ENCODE peak calls at places on chromosomes 11 and 22, in seven cellular contexts. C, Z, A, T, P, S and G are unnamed samples.

GRCh38 chr11:1296287-1296686 is 13.1 kb downstream of the TOLLIP start:
- DNase-seq in C (no peak), Z (no peak), A (no peak), T (no peak), P (no peak), S (no peak), G (no peak)

GRCh38 chr11:26698224-26698623 is 23.6 kb downstream of the SLC5A12 start:
- DNase-seq in C (no peak), Z (peak; percentile 84), A (no peak), T (no peak), P (no peak), S (no peak), G (no peak)

GRCh38 chr11:133815636-133816035 is 29.7 kb downstream of the SPATA19 start:
- DNase-seq in C (no peak), Z (no peak), A (no peak), T (no peak), P (peak; percentile 51), S (no peak), G (no peak)

GRCh38 chr22:48536691-48537591 is 1290.7 kb downstream of the BRD1 start:
- DNase-seq in C (peak; percentile 9), Z (no peak), A (no peak), T (peak; percentile 12), P (no peak), S (no peak), G (no peak)

GRCh38 chr22:19961201-19961580 is 19.6 kb upstream of the TXNRD2 start:
- DNase-seq in C (no peak), Z (no peak), A (no peak), T (no peak), P (no peak), S (no peak), G (no peak)

GRCh38 chr11:122275513-122275912 is 159.5 kb upstream of the BLID start:
- DNase-seq in C (peak; percentile 58), Z (no peak), A (no peak), T (peak; percentile 57), P (no peak), S (no peak), G (no peak)

GRCh38 chr11:72244317-72245231 is 598 bp upstream of the PHOX2A start:
- DNase-seq in C (no peak), Z (no peak), A (no peak), T (no peak), P (peak; percentile 75), S (no peak), G (no peak)

GRCh38 chr22:44329179-44329796 is 16.5 kb upstream of the SHISAL1 start:
- DNase-seq in C (peak; percentile 40), Z (peak; percentile 33), A (peak; percentile 63), T (no peak), P (no peak), S (no peak), G (no peak)

GRCh38 chr22:32502346-32502745 is 27.7 kb downstream of the FBXO7 start:
- DNase-seq in C (no peak), Z (no peak), A (no peak), T (no peak), P (peak; percentile 30), S (no peak), G (no peak)

GRCh38 chr11:72582206-72583176 is 91.7 kb downstream of the PDE2A start:
- DNase-seq in C (no peak), Z (no peak), A (no peak), T (no peak), P (no peak), S (no peak), G (no peak)

GRCh38 chr11:94737171-94737611 is 31.0 kb upstream of the AMOTL1 start:
- DNase-seq in C (peak; percentile 44), Z (no peak), A (no peak), T (peak; percentile 63), P (peak; percentile 80), S (peak; percentile 49), G (no peak)

GRCh38 chr22:45009881-45010531 is at the start of gene PHF21B:
- DNase-seq in C (peak; percentile 38), Z (peak; percentile 15), A (no peak), T (no peak), P (peak; percentile 86), S (peak; percentile 71), G (no peak)

GRCh38 chr11:72081184-72081644 is 564 bp downstream of the LRRC51 start:
- DNase-seq in C (no peak), Z (peak; percentile 54), A (no peak), T (no peak), P (no peak), S (no peak), G (no peak)

GRCh38 chr11:124640660-124641059 is 18.0 kb downstream of the TBRG1 start:
- DNase-seq in C (no peak), Z (no peak), A (no peak), T (no peak), P (peak; percentile 77), S (no peak), G (no peak)

GRCh38 chr11:130472434-130472961 is 24.1 kb downstream of the ADAMTS15 start:
- DNase-seq in C (no peak), Z (no peak), A (no peak), T (no peak), P (no peak), S (no peak), G (no peak)

DNA sequence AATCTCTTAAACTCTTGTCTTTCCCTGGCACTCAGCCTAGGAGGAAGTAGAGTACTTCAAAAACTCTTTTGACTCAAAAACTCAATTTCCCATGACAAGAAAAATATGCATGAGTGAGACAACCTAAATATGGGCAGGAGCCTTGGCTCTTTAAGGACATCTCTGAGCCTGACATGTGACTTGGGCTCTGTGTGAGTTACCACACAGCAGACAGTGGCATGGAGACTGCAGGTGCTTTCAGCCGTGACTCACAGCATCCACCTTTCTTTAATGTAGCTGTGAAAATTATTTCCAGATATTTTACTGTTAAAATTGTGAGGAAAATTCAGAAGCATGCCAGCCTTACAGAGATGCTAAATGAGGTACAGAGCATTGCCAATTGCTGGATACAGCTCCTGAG is 97.6 kb upstream of the CCDC179 start:
- DNase-seq in C (no peak), Z (no peak), A (no peak), T (no peak), P (no peak), S (no peak), G (no peak)
- H3K4me3 ChIP-seq in C (no peak overlapping the region), Z (no peak overlapping the region), A (no peak overlapping the region), T (no peak overlapping the region), P (no peak overlapping the region), S (no peak overlapping the region), G (no peak overlapping the region)

DNA sequence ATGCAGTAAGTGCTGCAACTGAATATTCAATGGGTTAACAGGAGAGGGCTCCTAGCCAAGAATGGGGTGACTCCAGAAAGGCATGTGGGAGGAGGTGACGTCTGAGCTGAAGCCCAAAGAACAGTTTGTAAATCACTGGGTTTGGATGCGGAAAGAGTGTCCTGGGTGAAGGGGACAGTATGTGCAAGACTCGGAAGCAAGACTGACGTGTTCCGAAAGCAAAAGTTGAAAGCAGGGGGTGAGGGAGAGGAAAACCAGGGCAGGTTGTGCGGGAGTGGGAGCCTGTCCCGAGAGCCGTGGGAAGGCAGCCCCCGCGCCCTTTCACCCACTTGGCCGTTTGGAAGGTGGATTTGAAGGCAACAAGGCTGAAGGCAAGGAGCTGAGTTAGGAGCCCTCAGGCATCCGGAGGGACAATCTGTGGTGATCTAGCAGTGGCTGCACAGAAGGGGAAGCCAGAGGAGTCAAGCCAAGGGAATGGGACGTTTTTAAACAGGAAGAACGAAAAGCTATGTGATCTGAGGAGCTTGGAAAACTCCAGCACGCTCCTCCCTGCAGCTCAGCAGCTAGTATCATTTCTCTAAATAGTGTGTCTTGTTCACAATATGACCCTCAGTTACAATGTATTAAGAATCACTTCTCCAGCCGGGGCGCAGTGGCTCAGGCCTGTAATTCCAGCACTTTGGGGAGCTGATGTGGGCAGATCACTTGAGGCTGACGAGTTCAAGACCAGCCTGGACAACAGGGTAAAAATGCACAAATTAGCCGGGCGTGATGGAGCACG is 7.7 kb downstream of the SLC25A18 start:
- DNase-seq in C (peak; percentile 91), Z (peak; percentile 29), A (no peak), T (peak; percentile 76), P (peak; percentile 40), S (no peak), G (no peak)
- H3K4me3 ChIP-seq in C (peak overlapping the region; percentile 65), Z (no peak overlapping the region), A (no peak overlapping the region), T (peak overlapping the region; percentile 49), P (no peak overlapping the region), S (no peak overlapping the region), G (no peak overlapping the region)

DNA sequence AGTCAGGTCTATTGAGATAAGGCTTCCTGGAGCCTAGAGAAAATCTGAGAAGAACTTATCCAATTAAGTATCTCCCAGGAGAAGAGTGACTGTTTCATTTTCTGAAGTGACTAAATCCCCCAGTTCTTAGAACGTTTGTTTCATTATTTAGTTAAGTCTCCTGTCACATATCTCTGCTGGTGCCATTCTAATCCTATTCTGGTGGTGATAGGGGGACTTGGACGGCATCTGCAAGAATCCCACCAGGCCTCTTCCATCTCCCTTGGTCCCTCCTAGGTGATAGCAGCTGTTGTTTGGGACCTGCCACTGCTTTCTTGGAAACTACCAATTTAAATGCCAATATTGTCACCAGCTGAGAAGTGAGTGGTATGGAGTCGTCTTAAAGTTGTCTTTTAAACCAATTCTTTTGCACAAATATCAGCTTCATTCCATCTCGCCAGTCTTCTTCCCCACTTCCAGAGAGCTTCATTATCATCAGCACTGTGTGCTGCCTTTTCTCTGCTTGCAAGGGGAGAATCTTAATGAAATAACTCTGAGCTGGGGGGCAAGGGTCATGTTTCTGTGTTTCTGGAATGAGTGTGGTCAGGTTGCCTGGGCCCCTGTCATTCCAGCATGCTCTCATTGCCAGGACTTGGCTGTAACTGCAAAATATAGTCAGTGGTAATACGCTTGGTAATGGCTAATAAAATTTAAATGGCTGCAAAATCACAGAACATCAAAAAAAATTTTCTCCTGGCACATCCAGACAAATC is 104.8 kb downstream of the LDLRAD3 start:
- DNase-seq in C (no peak), Z (no peak), A (no peak), T (peak; percentile 45), P (peak; percentile 79), S (no peak), G (no peak)
- H3K4me3 ChIP-seq in C (no peak overlapping the region), Z (no peak overlapping the region), A (no peak overlapping the region), T (no peak overlapping the region), P (no peak overlapping the region), S (no peak overlapping the region), G (no peak overlapping the region)

DNA sequence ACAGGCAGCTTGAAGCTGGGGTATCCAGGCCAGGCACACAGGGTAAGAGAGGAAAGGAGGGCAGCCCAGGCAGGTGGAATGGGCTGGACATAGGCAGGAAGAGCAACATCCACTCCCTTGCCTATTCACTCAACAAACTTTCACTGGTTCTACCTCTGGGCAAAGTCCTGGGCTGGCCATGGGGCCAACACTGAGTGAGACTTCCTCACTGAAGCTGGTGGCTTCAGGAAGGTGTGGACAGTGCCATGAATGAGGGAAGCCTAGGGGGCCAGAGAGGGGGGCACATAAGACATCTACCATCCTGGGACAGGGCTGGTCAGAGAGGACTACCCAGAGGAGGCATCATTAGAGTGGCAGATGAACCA is 44.9 kb upstream of the TCF20 start:
- DNase-seq in C (no peak), Z (peak; percentile 68), A (no peak), T (no peak), P (no peak), S (no peak), G (no peak)
- H3K4me3 ChIP-seq in C (no peak overlapping the region), Z (no peak overlapping the region), A (no peak overlapping the region), T (no peak overlapping the region), P (no peak overlapping the region), S (no peak overlapping the region), G (no peak overlapping the region)

DNA sequence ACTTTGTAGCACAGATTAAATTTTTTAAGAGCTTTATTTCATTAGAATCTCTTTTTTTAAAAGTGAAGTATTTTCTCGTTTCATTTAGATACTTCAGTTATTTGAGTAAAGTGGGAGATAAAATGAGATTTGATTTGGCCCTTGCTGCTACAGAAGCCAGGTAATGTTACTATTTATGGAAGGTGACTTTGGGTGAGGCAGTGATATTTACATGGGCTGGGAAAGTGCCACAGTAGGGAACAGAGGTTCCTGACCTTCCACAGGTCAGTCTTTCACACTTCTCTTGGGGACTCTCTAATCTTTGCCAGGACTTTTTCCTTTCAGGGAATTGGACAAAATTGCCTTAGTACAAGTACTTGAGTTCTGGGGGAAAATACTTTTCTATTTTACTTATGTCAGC is 20.4 kb downstream of the CTR9 start:
- DNase-seq in C (no peak), Z (no peak), A (no peak), T (no peak), P (no peak), S (no peak), G (no peak)
- H3K4me3 ChIP-seq in C (no peak overlapping the region), Z (no peak overlapping the region), A (no peak overlapping the region), T (no peak overlapping the region), P (no peak overlapping the region), S (no peak overlapping the region), G (no peak overlapping the region)